ENCODE peak calls at places on chromosomes 4 and X, in eight cellular contexts. A is OCI-LY7; D is stimulated activated naive CD8-positive, alpha-beta T cell treated with anti-CD3 and anti-CD28 coated beads, Interleukin-15, Interleukin-2, amounts not matched to agents 100 U/mL and 50 U/mL, for 24 hours; T is activated T-cell treated with anti-CD3 and anti-CD28 coated beads for 1 hour; I is endodermal cell; Z is HFFc6; Q is stromal cell of bone marrow; Y is tibial nerve. L is an unnamed sample.

GRCh38 chrX:126719208-126719607 is 100.3 kb upstream of the PRR32 start:
- DNase-seq in D (no peak), A (no peak), Y (no peak), T (no peak), Z (no peak), Q (no peak), I (no peak), L (no peak)

GRCh38 chr4:77911091-77911490 is 48.5 kb downstream of the MRPL1 start:
- DNase-seq in Z (peak; percentile 18), A (no peak), Q (no peak), Y (no peak), I (no peak), D (no peak), T (no peak), L (no peak)

GRCh38 chr4:8876982-8877779 is 5.5 kb upstream of the HMX1 start:
- DNase-seq in Q (no peak), I (no peak), Z (no peak), A (no peak), Y (no peak), D (no peak), T (no peak), L (no peak)

GRCh38 chrX:30065226-30065625 is 150.1 kb upstream of the MAGEB2 start:
- DNase-seq in Y (no peak), A (no peak), T (no peak), Z (peak; percentile 69), Q (no peak), I (no peak), D (no peak), L (no peak)

GRCh38 chr4:24793219-24794005 is 2.0 kb upstream of the SOD3 start:
- DNase-seq in Z (peak; percentile 10), D (no peak), Y (no peak), Q (no peak), T (no peak), I (no peak), A (no peak), L (peak; percentile 3)

GRCh38 chr4:1400861-1401408 is 5.3 kb downstream of the NKX1-1 start:
- DNase-seq in Y (no peak), A (no peak), Q (no peak), Z (no peak), D (no peak), T (no peak), I (peak; percentile 62), L (peak; percentile 14)

GRCh38 chr4:183443609-183444148 is 757 bp upstream of the CDKN2AIP start:
- DNase-seq in Z (peak; percentile 38), I (no peak), T (peak; percentile 20), A (no peak), D (peak; percentile 53), Y (peak; percentile 24), Q (no peak), L (peak; percentile 45)

GRCh38 chr4:97370581-97370980 is 772.7 kb downstream of the STPG2 start:
- DNase-seq in Z (no peak), D (no peak), I (no peak), Q (no peak), A (no peak), Y (no peak), T (no peak), L (no peak)

GRCh38 chrX:40189621-40190020 is 91.9 kb upstream of the BCOR start:
- DNase-seq in I (no peak), A (no peak), T (no peak), D (no peak), Y (no peak), Z (no peak), Q (no peak), L (no peak)

GRCh38 chr4:98659741-98660507 is 1.5 kb upstream of the TSPAN5 start:
- DNase-seq in Z (peak; percentile 63), I (no peak), T (no peak), Q (no peak), A (no peak), Y (no peak), D (no peak), L (no peak)

GRCh38 chrX:40931921-40932320 is 153.3 kb upstream of the USP9X start:
- DNase-seq in D (no peak), I (no peak), Z (peak; percentile 3), A (no peak), T (no peak), Y (no peak), Q (no peak), L (peak; percentile 28)

GRCh38 chrX:31524182-31524581 is 452.3 kb upstream of the FTHL17 start:
- DNase-seq in T (no peak), D (no peak), A (no peak), Y (no peak), I (no peak), Z (no peak), Q (no peak), L (no peak)

GRCh38 chr4:151950993-151951726 is 190.4 kb upstream of the GATB start:
- DNase-seq in Y (no peak), I (no peak), Z (no peak), Q (peak; percentile 16), D (no peak), A (no peak), T (no peak), L (no peak)

GRCh38 chr4:96593422-96593821 is 753.5 kb downstream of the PDHA2 start:
- DNase-seq in I (no peak), D (no peak), Z (no peak), Y (no peak), A (no peak), T (no peak), Q (no peak), L (peak; percentile 28)

GRCh38 chrX:100939336-100939735 is 10.6 kb upstream of the XKRX start:
- DNase-seq in Q (no peak), Z (no peak), D (no peak), T (no peak), Y (no peak), A (peak; percentile 68), I (no peak), L (peak; percentile 83)

GRCh38 chr4:1678244-1678643 is 5.9 kb downstream of the FAM53A start:
- DNase-seq in I (no peak), D (no peak), Z (no peak), Y (no peak), Q (no peak), A (no peak), T (no peak), L (no peak)

L was measured in RPMI8226.